ENCODE peak calls at places on chromosomes 12 and 14, in eight cellular contexts. S is AG04449; Q is putamen; U is SW 1271; R is foreskin fibroblast; B is activated CD4-positive, alpha-beta T cell treated with anti-CD3 and anti-CD28 coated beads, Interleukin-2, amount 50 U/mL, for 1 hour; I is prostate gland; J is right lobe of liver. K is an unnamed sample.

GRCh38 chr12:12537421-12537820 is 25.2 kb downstream of the DUSP16 start:
- DNase-seq in R (no peak), S (no peak), Q (no peak), I (no peak), J (no peak), B (no peak), U (no peak), K (no peak)

GRCh38 chr12:31035944-31036665 is 37.6 kb upstream of the DDX11 start:
- DNase-seq in R (no peak), I (no peak), J (no peak), U (no peak), B (no peak), S (no peak), Q (peak), K (no peak)

GRCh38 chr14:54747616-54748015 is 155.0 kb downstream of the GCH1 start:
- DNase-seq in B (no peak), J (no peak), Q (no peak), R (no peak), U (no peak), I (no peak), S (no peak), K (no peak)

GRCh38 chr12:95548539-95549391 is 2.5 kb downstream of the USP44 start:
- DNase-seq in S (no peak), Q (peak), J (no peak), B (peak), R (peak), U (no peak), I (peak), K (peak)

GRCh38 chr12:71684081-71684480 is 1.8 kb upstream of the TMEM19 start:
- DNase-seq in R (no peak), Q (no peak), S (no peak), J (no peak), U (no peak), I (no peak), B (no peak), K (no peak)

GRCh38 chr14:21326972-21327371 is 47.1 kb downstream of the RPGRIP1 start:
- DNase-seq in U (no peak), J (no peak), B (no peak), R (no peak), S (no peak), I (no peak), Q (no peak), K (no peak)

GRCh38 chr14:32565256-32565655 is 236.2 kb downstream of the AKAP6 start:
- DNase-seq in R (no peak), U (no peak), B (no peak), Q (no peak), S (no peak), I (no peak), J (no peak), K (no peak)

GRCh38 chr14:53924754-53925153 is 31.9 kb downstream of the BMP4 start:
- DNase-seq in S (peak), I (no peak), Q (no peak), U (no peak), B (no peak), J (no peak), R (peak), K (no peak)

GRCh38 chr12:94615284-94616216 is 34.8 kb downstream of the TMCC3 start:
- DNase-seq in B (no peak), Q (peak), I (peak), S (no peak), R (peak), U (no peak), J (peak), K (peak)

GRCh38 chr12:66232258-66232657 is 43.2 kb downstream of the IRAK3 start:
- DNase-seq in I (no peak), J (no peak), U (no peak), R (no peak), Q (no peak), B (no peak), S (no peak), K (no peak)

GRCh38 chr12:51661199-51661598 is 70.2 kb downstream of the SCN8A start:
- DNase-seq in J (no peak), Q (no peak), B (no peak), S (no peak), I (no peak), R (no peak), U (no peak), K (no peak)

GRCh38 chr12:123033392-123034021 is 53.0 kb downstream of the ARL6IP4 start:
- DNase-seq in R (no peak), B (no peak), Q (peak), I (no peak), S (no peak), J (no peak), U (no peak), K (no peak)

GRCh38 chr12:128076188-128076587 is 190.8 kb upstream of the TMEM132C start:
- DNase-seq in Q (no peak), I (no peak), R (no peak), B (no peak), J (no peak), U (no peak), S (peak), K (no peak)

GRCh38 chr12:13289644-13290285 is 93.2 kb downstream of the EMP1 start:
- DNase-seq in B (no peak), J (no peak), I (no peak), R (no peak), S (no peak), Q (no peak), U (no peak), K (no peak)

GRCh38 chr12:53994691-53995310 is 5.2 kb upstream of the HOXC9 start:
- DNase-seq in Q (no peak), S (no peak), B (no peak), R (no peak), I (no peak), J (no peak), U (no peak), K (no peak)

GRCh38 chr12:49881400-49882247 is 22.1 kb downstream of the FAIM2 start:
- DNase-seq in J (peak), U (no peak), Q (no peak), B (no peak), S (no peak), R (no peak), I (no peak), K (no peak)

GRCh38 chr14:24377660-24378059 is 9.7 kb downstream of the NFATC4 start:
- DNase-seq in J (no peak), Q (no peak), S (no peak), R (no peak), I (no peak), U (no peak), B (no peak), K (no peak)

GRCh38 chr14:104436047-104436531 is 143.5 kb upstream of the C14orf180 start:
- DNase-seq in Q (no peak), U (no peak), S (no peak), I (no peak), B (no peak), R (no peak), J (peak), K (peak)

GRCh38 chr14:103067231-103067954 is 10.0 kb upstream of the CDC42BPB start:
- DNase-seq in J (no peak), S (no peak), B (no peak), R (peak), U (no peak), Q (no peak), I (no peak), K (no peak)

GRCh38 chr12:32134144-32134888 is 27.7 kb downstream of the BICD1 start:
- DNase-seq in I (no peak), U (no peak), B (peak), S (no peak), Q (no peak), R (peak), J (no peak), K (no peak)

GRCh38 chr12:55188974-55189556 is 31.8 kb upstream of the OR10A7 start:
- DNase-seq in R (peak), J (no peak), U (peak), I (peak), B (peak), Q (peak), S (peak), K (no peak)

GRCh38 chr14:89214221-89214965 is 202.6 kb downstream of the FOXN3 start:
- DNase-seq in U (no peak), J (peak), R (no peak), B (no peak), I (peak), S (no peak), Q (peak), K (peak)

GRCh38 chr12:22437031-22437806 is 102.7 kb upstream of the ST8SIA1 start:
- DNase-seq in Q (no peak), J (no peak), U (no peak), R (no peak), I (no peak), S (no peak), B (no peak), K (no peak)

GRCh38 chr14:42687421-42687820 is 1080.7 kb downstream of the LRFN5 start:
- DNase-seq in J (no peak), U (no peak), I (no peak), R (no peak), Q (no peak), S (no peak), B (no peak), K (no peak)

GRCh38 chr14:41606249-41607118 is at the start of gene LRFN5:
- DNase-seq in B (no peak), Q (peak), I (no peak), R (no peak), S (no peak), J (peak), U (no peak), K (peak)

GRCh38 chr14:101005447-101005846 is 101.9 kb upstream of the RTL1 start:
- DNase-seq in R (no peak), J (no peak), Q (no peak), B (no peak), U (no peak), S (no peak), I (no peak), K (no peak)

GRCh38 chr14:94886931-94887330 is 117.0 kb upstream of the GSC start:
- DNase-seq in B (no peak), R (no peak), Q (no peak), S (no peak), I (no peak), J (no peak), U (no peak), K (no peak)

GRCh38 chr12:83826112-83826511 is 1086.5 kb downstream of the SLC6A15 start:
- DNase-seq in B (no peak), U (no peak), R (no peak), Q (peak), I (no peak), S (no peak), J (no peak), K (no peak)

GRCh38 chr14:57189070-57189469 is 79.6 kb downstream of the EXOC5 start:
- DNase-seq in U (no peak), R (no peak), S (no peak), B (no peak), I (no peak), J (no peak), Q (peak), K (no peak)

GRCh38 chr12:74776378-74776777 is 238.7 kb downstream of the ATXN7L3B start:
- DNase-seq in U (no peak), I (no peak), B (no peak), J (no peak), Q (no peak), R (no peak), S (no peak), K (no peak)

GRCh38 chr12:114238808-114239207 is 167.1 kb downstream of the TBX5 start:
- DNase-seq in I (no peak), S (no peak), J (no peak), R (no peak), Q (peak), U (no peak), B (no peak), K (no peak)

GRCh38 chr14:24430143-24430681 is 458 bp downstream of the KHNYN start:
- DNase-seq in U (peak), R (peak), I (peak), Q (peak), S (no peak), B (no peak), J (peak), K (peak)

GRCh38 chr14:101499080-101499479 is 62.2 kb upstream of the DIO3 start:
- DNase-seq in U (no peak), Q (no peak), I (no peak), J (peak), R (no peak), S (no peak), B (no peak), K (no peak)

K was measured in pancreas.